ENCODE peak calls at places on chromosomes 5 and 9, in ten cellular contexts. M, D, B, A, L, Z, C, Y, O and R are unnamed samples.
A peak's percentile ranks its signal among the peaks of the same experiment; 100 is the strongest.

GRCh38 chr5:27592231-27592630 is 553.8 kb upstream of the CDH9 start:
- DNase-seq in M (no peak), D (peak; percentile 63), B (no peak), A (no peak), L (no peak), Z (no peak), C (no peak), Y (peak; percentile 73), O (peak; percentile 61), R (no peak)

GRCh38 chr5:123875444-123876264 is 363.7 kb downstream of the CSNK1G3 start:
- DNase-seq in M (peak; percentile 40), D (no peak), B (no peak), A (no peak), L (no peak), Z (no peak), C (peak; percentile 65), Y (peak; percentile 79), O (peak; percentile 23), R (no peak)

GRCh38 chr9:87963770-87964169 is 10.6 kb downstream of the CDK20 start:
- DNase-seq in M (no peak), D (no peak), B (no peak), A (no peak), L (no peak), Z (no peak), C (no peak), Y (no peak), O (no peak), R (no peak)

GRCh38 chr5:79971156-79971555 is 19.9 kb downstream of the MTX3 start:
- DNase-seq in M (no peak), D (peak; percentile 60), B (peak; percentile 61), A (no peak), L (no peak), Z (no peak), C (no peak), Y (no peak), O (peak; percentile 47), R (no peak)

GRCh38 chr5:52888363-52888762 is 100.6 kb downstream of the ITGA1 start:
- DNase-seq in M (no peak), D (no peak), B (no peak), A (no peak), L (no peak), Z (no peak), C (no peak), Y (no peak), O (no peak), R (no peak)

GRCh38 chr5:137621861-137622823 is 113.7 kb downstream of the KLHL3 start:
- DNase-seq in M (no peak), D (peak; percentile 81), B (peak; percentile 83), A (no peak), L (no peak), Z (peak; percentile 46), C (no peak), Y (peak; percentile 81), O (peak; percentile 29), R (peak; percentile 80)

GRCh38 chr9:37936965-37937364 is 33.0 kb upstream of the SLC25A51 start:
- DNase-seq in M (no peak), D (no peak), B (peak; percentile 82), A (no peak), L (no peak), Z (no peak), C (no peak), Y (peak; percentile 38), O (peak; percentile 79), R (peak; percentile 82)

GRCh38 chr9:128916204-128916603 is 4.6 kb upstream of the PHYHD1 start:
- DNase-seq in M (no peak), D (peak; percentile 33), B (no peak), A (no peak), L (no peak), Z (peak; percentile 81), C (no peak), Y (no peak), O (peak; percentile 37), R (no peak)

GRCh38 chr9:70352356-70352755 is 62.1 kb downstream of the KLF9 start:
- DNase-seq in M (no peak), D (peak; percentile 22), B (peak; percentile 14), A (no peak), L (no peak), Z (no peak), C (no peak), Y (no peak), O (peak; percentile 61), R (no peak)

GRCh38 chr5:140157032-140157781 is 17.8 kb upstream of the CYSTM1 start:
- DNase-seq in M (peak; percentile 85), D (peak; percentile 91), B (peak; percentile 95), A (peak; percentile 88), L (peak; percentile 76), Z (peak; percentile 93), C (peak; percentile 92), Y (peak; percentile 86), O (peak; percentile 84), R (peak; percentile 93)

GRCh38 chr5:176661676-176662075 is 14.4 kb downstream of the TSPAN17 start:
- DNase-seq in M (no peak), D (no peak), B (no peak), A (no peak), L (no peak), Z (no peak), C (no peak), Y (no peak), O (no peak), R (no peak)

GRCh38 chr5:138927979-138928378 is 52.8 kb upstream of the LRRTM2 start:
- DNase-seq in M (no peak), D (no peak), B (no peak), A (no peak), L (no peak), Z (no peak), C (peak; percentile 86), Y (peak; percentile 55), O (peak; percentile 60), R (no peak)

GRCh38 chr9:116870566-116870965 is 183.5 kb downstream of the TRIM32 start:
- DNase-seq in M (no peak), D (peak; percentile 88), B (no peak), A (no peak), L (no peak), Z (no peak), C (no peak), Y (peak; percentile 100), O (no peak), R (no peak)

GRCh38 chr5:66595877-66596790 is at the start of gene MAST4:
- DNase-seq in M (peak; percentile 90), D (peak; percentile 52), B (peak; percentile 96), A (peak; percentile 66), L (peak; percentile 38), Z (peak; percentile 92), C (peak; percentile 70), Y (peak; percentile 93), O (peak; percentile 93), R (peak; percentile 87)

GRCh38 chr5:35082530-35082929 is 34.8 kb upstream of the AGXT2 start:
- DNase-seq in M (no peak), D (no peak), B (no peak), A (no peak), L (no peak), Z (no peak), C (no peak), Y (no peak), O (no peak), R (no peak)

GRCh38 chr9:71383308-71383707 is 261.9 kb upstream of the TRPM3 start:
- DNase-seq in M (no peak), D (no peak), B (no peak), A (no peak), L (no peak), Z (no peak), C (no peak), Y (no peak), O (no peak), R (no peak)

GRCh38 chr5:141969783-141970741 is 1.2 kb downstream of the RNF14 start:
- DNase-seq in M (no peak), D (peak; percentile 16), B (peak; percentile 40), A (no peak), L (no peak), Z (no peak), C (no peak), Y (peak; percentile 40), O (peak; percentile 23), R (peak; percentile 30)

GRCh38 chr9:104914458-104914857 is 13.5 kb downstream of the ABCA1 start:
- DNase-seq in M (no peak), D (no peak), B (no peak), A (no peak), L (no peak), Z (no peak), C (no peak), Y (no peak), O (no peak), R (no peak)

GRCh38 chr5:135332519-135333150 is 66.4 kb downstream of the MACROH2A1 start:
- DNase-seq in M (peak; percentile 29), D (peak; percentile 80), B (peak; percentile 84), A (no peak), L (no peak), Z (no peak), C (peak; percentile 49), Y (peak; percentile 58), O (peak; percentile 78), R (peak; percentile 81)

GRCh38 chr9:69895185-69895584 is 74.6 kb downstream of the CFAP95 start:
- DNase-seq in M (no peak), D (no peak), B (no peak), A (no peak), L (no peak), Z (no peak), C (no peak), Y (peak; percentile 60), O (no peak), R (no peak)

GRCh38 chr5:132325691-132326090 is 31.5 kb downstream of the SLC22A4 start:
- DNase-seq in M (no peak), D (no peak), B (no peak), A (no peak), L (no peak), Z (no peak), C (no peak), Y (no peak), O (no peak), R (no peak)

GRCh38 chr5:55620781-55621180 is 86.0 kb upstream of the PLPP1 start:
- DNase-seq in M (no peak), D (no peak), B (no peak), A (no peak), L (no peak), Z (no peak), C (no peak), Y (no peak), O (no peak), R (no peak)

GRCh38 chr9:16236326-16236725 is 634.1 kb downstream of the BNC2 start:
- DNase-seq in M (no peak), D (no peak), B (peak; percentile 82), A (peak; percentile 29), L (no peak), Z (peak; percentile 79), C (no peak), Y (peak; percentile 50), O (peak; percentile 85), R (peak; percentile 62)

GRCh38 chr5:132103380-132103951 is 29.9 kb downstream of the CSF2 start:
- DNase-seq in M (no peak), D (peak; percentile 94), B (peak; percentile 84), A (peak; percentile 66), L (peak; percentile 44), Z (peak; percentile 88), C (peak; percentile 1), Y (peak; percentile 98), O (peak; percentile 90), R (peak; percentile 87)

GRCh38 chr5:1815881-1816292 is 14.7 kb downstream of the NDUFS6 start:
- DNase-seq in M (no peak), D (no peak), B (no peak), A (no peak), L (no peak), Z (no peak), C (no peak), Y (no peak), O (no peak), R (no peak)

GRCh38 chr5:169911448-169912212 is 68.7 kb downstream of the INSYN2B start:
- DNase-seq in M (peak; percentile 16), D (peak; percentile 26), B (no peak), A (no peak), L (no peak), Z (no peak), C (no peak), Y (no peak), O (no peak), R (no peak)

GRCh38 chr5:1343931-1344901 is 683 bp downstream of the CLPTM1L start:
- DNase-seq in M (no peak), D (no peak), B (peak; percentile 48), A (no peak), L (no peak), Z (no peak), C (no peak), Y (peak; percentile 22), O (no peak), R (peak; percentile 50)

GRCh38 chr9:6488395-6488794 is 75.4 kb downstream of the UHRF2 start:
- DNase-seq in M (no peak), D (no peak), B (no peak), A (no peak), L (no peak), Z (no peak), C (no peak), Y (no peak), O (no peak), R (no peak)